ENCODE peak calls at places on chromosomes 7 and 10, in five cellular contexts. S, Y, V, Q and P are unnamed samples.
A peak's percentile ranks its signal among the peaks of the same experiment; 100 is the strongest.

GRCh38 chr7:38374507-38374906 is 101.1 kb upstream of the TARP start:
- DNase-seq in V (peak; percentile 38), Y (peak; percentile 11), S (peak; percentile 53), Q (peak; percentile 64), P (peak; percentile 60)

GRCh38 chr7:27235387-27236052 is 7.1 kb upstream of the EVX1 start:
- DNase-seq in Y (peak; percentile 13), Q (peak; percentile 87), V (no peak), S (no peak), P (peak; percentile 59)

GRCh38 chr7:158135931-158136330 is 451.7 kb downstream of the PTPRN2 start:
- DNase-seq in Q (no peak), S (no peak), Y (no peak), V (no peak), P (no peak)

GRCh38 chr7:157685430-157686284 is 348.9 kb downstream of the DNAJB6 start:
- DNase-seq in Q (no peak), Y (no peak), S (no peak), V (no peak), P (no peak)

GRCh38 chr10:122490786-122491680 is 29.7 kb downstream of the HTRA1 start:
- DNase-seq in S (no peak), V (no peak), Q (no peak), Y (no peak), P (peak; percentile 83)

GRCh38 chr7:71735961-71736556 is 604.1 kb downstream of the GALNT17 start:
- DNase-seq in Q (peak; percentile 86), V (peak; percentile 53), S (peak; percentile 59), Y (peak; percentile 51), P (peak; percentile 67)

GRCh38 chr7:141071855-141072547 is 1.9 kb upstream of the TMEM178B start:
- DNase-seq in V (no peak), S (no peak), Q (no peak), Y (no peak), P (peak; percentile 2)

GRCh38 chr7:35038340-35038738 is 1.1 kb upstream of the DPY19L1 start:
- DNase-seq in S (no peak), V (no peak), Y (no peak), Q (no peak), P (no peak)

GRCh38 chr7:152735443-152736004 is 24.0 kb upstream of the ACTR3B start:
- DNase-seq in S (no peak), V (no peak), Y (no peak), Q (peak; percentile 28), P (no peak)

GRCh38 chr10:116627386-116627933 is 6.7 kb downstream of the PNLIPRP2 start:
- DNase-seq in S (no peak), V (no peak), Q (peak; percentile 75), Y (peak; percentile 7), P (peak; percentile 37)

GRCh38 chr7:110534241-110534931 is 556.5 kb upstream of the LRRN3 start:
- DNase-seq in Y (peak; percentile 4), V (peak; percentile 12), S (no peak), Q (peak; percentile 26), P (peak; percentile 53)

GRCh38 chr7:155355745-155356144 is 58.1 kb downstream of the INSIG1 start:
- DNase-seq in S (no peak), V (no peak), Q (no peak), Y (no peak), P (no peak)

GRCh38 chr7:135697276-135698049 is 30.5 kb downstream of the SLC13A4 start:
- DNase-seq in Q (no peak), V (no peak), S (no peak), Y (no peak), P (no peak)

GRCh38 chr7:110813986-110814385 is 276.9 kb upstream of the LRRN3 start:
- DNase-seq in Q (no peak), Y (no peak), S (no peak), V (no peak), P (no peak)

GRCh38 chr7:98075801-98076200 is 30.9 kb upstream of the LMTK2 start:
- DNase-seq in Q (no peak), Y (no peak), S (no peak), V (no peak), P (no peak)

GRCh38 chr7:33692956-33693355 is 212.4 kb upstream of the BMPER start:
- DNase-seq in Q (no peak), Y (no peak), S (no peak), V (no peak), P (peak; percentile 91)

GRCh38 chr7:70434376-70434775 is 697.6 kb upstream of the GALNT17 start:
- DNase-seq in V (no peak), S (no peak), Y (no peak), Q (no peak), P (peak; percentile 2)

GRCh38 chr10:31359979-31360378 is 41.0 kb downstream of the ZEB1 start:
- DNase-seq in Q (peak; percentile 13), S (no peak), V (no peak), Y (peak; percentile 66), P (peak; percentile 40)

GRCh38 chr10:113073549-113074189 is 123.6 kb downstream of the TCF7L2 start:
- DNase-seq in Y (peak; percentile 91), V (peak; percentile 98), Q (peak; percentile 91), S (no peak), P (peak; percentile 98)

GRCh38 chr7:75758491-75758890 is 13.5 kb downstream of the CCL26 start:
- DNase-seq in V (peak; percentile 17), Y (no peak), S (no peak), Q (no peak), P (peak; percentile 43)

GRCh38 chr10:48636901-48637300 is 32.0 kb upstream of the ARHGAP22 start:
- DNase-seq in S (no peak), Y (no peak), V (no peak), Q (no peak), P (no peak)

GRCh38 chr10:98536551-98536950 is 89.8 kb upstream of the HPS1 start:
- DNase-seq in Q (peak; percentile 15), S (no peak), Y (peak; percentile 7), V (peak; percentile 71), P (peak; percentile 84)

GRCh38 chr10:132543916-132544743 is 6.5 kb downstream of the INPP5A start:
- DNase-seq in V (no peak), Q (no peak), Y (no peak), S (no peak), P (no peak)
- H3K4me2 ChIP-seq in V (no peak overlapping the region), Q (no peak overlapping the region), Y (no peak overlapping the region), S (peak overlapping the region; percentile 66), P (peak overlapping the region; percentile 25)

GRCh38 chr10:111758593-111758992 is 425.0 kb downstream of the GPAM start:
- DNase-seq in Q (no peak), V (no peak), Y (no peak), S (no peak), P (no peak)

GRCh38 chr10:111762114-111762513 is 421.5 kb downstream of the GPAM start:
- DNase-seq in V (no peak), Y (no peak), Q (no peak), S (peak; percentile 2), P (peak; percentile 3)

GRCh38 chr10:111756541-111757061 is 427.0 kb downstream of the GPAM start:
- DNase-seq in V (peak; percentile 6), Q (peak; percentile 78), Y (peak; percentile 46), S (peak; percentile 50), P (peak; percentile 82)
- H3K4me2 ChIP-seq in V (no peak overlapping the region), Q (peak overlapping the region; percentile 63), Y (peak overlapping the region; percentile 54), S (no peak overlapping the region), P (peak overlapping the region; percentile 42)

GRCh38 chr7:134419875-134420274 is 39.0 kb downstream of the AKR1B1 start:
- DNase-seq in Q (no peak), Y (no peak), V (no peak), S (no peak), P (peak; percentile 32)
- H3K4me2 ChIP-seq in Q (no peak overlapping the region), Y (peak overlapping the region; percentile 65), V (no peak overlapping the region), S (no peak overlapping the region), P (peak overlapping the region; percentile 65)

GRCh38 chr10:97514344-97514743 is 15.6 kb downstream of the UBTD1 start:
- DNase-seq in Q (no peak), V (no peak), S (no peak), Y (no peak), P (no peak)

GRCh38 chr10:97509120-97509670 is 10.5 kb downstream of the UBTD1 start:
- DNase-seq in Q (no peak), V (no peak), Y (no peak), S (no peak), P (no peak)

GRCh38 chr10:97508342-97508741 is 9.6 kb downstream of the UBTD1 start:
- DNase-seq in Y (no peak), S (no peak), Q (no peak), V (no peak), P (peak; percentile 80)

GRCh38 chr10:97511711-97512445 is 13.2 kb downstream of the UBTD1 start:
- DNase-seq in Y (no peak), V (no peak), Q (no peak), S (no peak), P (no peak)

DNA sequence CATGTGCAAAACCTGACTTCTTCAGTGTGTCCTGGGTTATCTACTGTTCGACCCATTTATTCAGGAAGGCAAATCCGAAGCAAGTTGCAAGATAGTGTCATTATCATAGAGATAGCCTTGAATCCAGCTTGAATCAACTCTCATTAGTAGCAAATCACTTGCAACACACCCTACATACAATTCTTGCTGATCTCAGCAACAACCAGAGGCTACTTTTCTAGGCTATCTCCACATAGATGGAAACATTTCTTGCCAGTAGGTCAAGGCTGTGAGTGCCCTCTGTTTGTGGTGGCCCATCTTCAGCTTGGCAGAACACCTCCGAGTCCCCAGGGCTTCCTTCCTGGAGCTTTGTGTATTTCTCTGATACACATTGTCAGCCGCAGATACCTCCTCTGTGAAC is 12.0 kb downstream of the UBTD1 start:
- DNase-seq in S (no peak), V (no peak), Y (no peak), Q (no peak), P (no peak)
- H3K4me2 ChIP-seq in S (no peak overlapping the region), V (no peak overlapping the region), Y (no peak overlapping the region), Q (no peak overlapping the region), P (no peak overlapping the region)

GRCh38 chr10:14447112-14447839 is 116.6 kb upstream of the FRMD4A start:
- DNase-seq in V (no peak), S (no peak), Y (no peak), Q (no peak), P (no peak)

GRCh38 chr10:14451341-14451740 is 120.6 kb upstream of the FRMD4A start:
- DNase-seq in Q (no peak), Y (no peak), S (no peak), V (no peak), P (no peak)

GRCh38 chr10:14448197-14448763 is 117.6 kb upstream of the FRMD4A start:
- DNase-seq in Q (no peak), S (no peak), V (no peak), Y (no peak), P (no peak)

GRCh38 chr10:14450041-14450491 is 119.3 kb upstream of the FRMD4A start:
- DNase-seq in Q (peak; percentile 10), Y (no peak), S (no peak), V (peak; percentile 26), P (peak; percentile 23)

GRCh38 chr10:14449293-14449815 is 118.6 kb upstream of the FRMD4A start:
- DNase-seq in S (no peak), Y (no peak), Q (no peak), V (no peak), P (no peak)
- H3K4me2 ChIP-seq in S (no peak overlapping the region), Y (no peak overlapping the region), Q (no peak overlapping the region), V (no peak overlapping the region), P (no peak overlapping the region)